ENCODE peak calls at places on chromosome 4, in five cellular contexts. G, N, Y, P and V are unnamed samples.

GRCh38 chr4:120692964-120693363 is 229.6 kb downstream of the PRDM5 start:
- DNase-seq in G (no peak), P (no peak), N (no peak), Y (no peak), V (peak)

GRCh38 chr4:182531555-182532162 is 288.5 kb downstream of the TENM3 start:
- DNase-seq in G (no peak), Y (no peak), P (no peak), N (no peak), V (no peak)

GRCh38 chr4:129839687-129840086 is 743.7 kb downstream of the C4orf33 start:
- DNase-seq in P (no peak), G (no peak), N (no peak), Y (no peak), V (peak)

GRCh38 chr4:47639531-47639930 is 154.5 kb downstream of the ATP10D start:
- DNase-seq in N (no peak), P (no peak), G (no peak), Y (no peak), V (no peak)

GRCh38 chr4:68344049-68344448 is 5.8 kb downstream of the YTHDC1 start:
- DNase-seq in Y (no peak), P (no peak), G (no peak), N (no peak), V (no peak)

GRCh38 chr4:95417531-95417930 is 131.2 kb downstream of the UNC5C start:
- DNase-seq in Y (no peak), G (no peak), P (no peak), N (no peak), V (no peak)

GRCh38 chr4:41573458-41574129 is 35.6 kb downstream of the LIMCH1 start:
- DNase-seq in G (no peak), N (no peak), Y (no peak), P (no peak), V (no peak)

GRCh38 chr4:3249681-3250437 is 900 bp downstream of the MSANTD1 start:
- DNase-seq in N (no peak), Y (peak), G (no peak), P (no peak), V (no peak)

GRCh38 chr4:107453231-107453630 is 266.8 kb downstream of the PAPSS1 start:
- DNase-seq in P (no peak), N (no peak), Y (no peak), G (no peak), V (no peak)

GRCh38 chr4:58451707-58452106 is 1341.5 kb upstream of the IGFBP7 start:
- DNase-seq in P (no peak), Y (no peak), G (no peak), N (no peak), V (no peak)

GRCh38 chr4:183333983-183334382 is 11.8 kb upstream of the CLDN24 start:
- DNase-seq in Y (no peak), P (no peak), G (no peak), N (no peak), V (no peak)

GRCh38 chr4:113657834-113658233 is 103.7 kb downstream of the CAMK2D start:
- DNase-seq in N (no peak), P (no peak), G (no peak), Y (no peak), V (no peak)

GRCh38 chr4:94338681-94339351 is 3.8 kb downstream of the HPGDS start:
- DNase-seq in G (no peak), N (no peak), P (no peak), Y (no peak), V (no peak)

GRCh38 chr4:152243890-152244595 is 291.8 kb downstream of the FBXW7 start:
- DNase-seq in N (no peak), P (peak), Y (peak), G (no peak), V (no peak)

GRCh38 chr4:76546282-76547166 is 111.5 kb downstream of the SHROOM3 start:
- DNase-seq in G (no peak), P (no peak), N (peak), Y (peak), V (peak)

GRCh38 chr4:128275351-128275750 is 12.3 kb downstream of the PGRMC2 start:
- DNase-seq in Y (no peak), G (no peak), P (no peak), N (no peak), V (no peak)

GRCh38 chr4:244471-244870 is 60.8 kb downstream of the ZNF732 start:
- DNase-seq in G (peak), Y (no peak), P (no peak), N (peak), V (no peak)

GRCh38 chr4:123856689-123857545 is 460.3 kb downstream of the SPRY1 start:
- DNase-seq in N (peak), Y (no peak), G (no peak), P (no peak), V (no peak)

GRCh38 chr4:24328711-24329110 is 255.6 kb downstream of the DHX15 start:
- DNase-seq in G (no peak), N (no peak), P (no peak), Y (no peak), V (peak)

GRCh38 chr4:183314806-183315205 is 5.3 kb downstream of the CLDN22 start:
- DNase-seq in N (no peak), Y (no peak), P (no peak), G (no peak), V (no peak)

GRCh38 chr4:5751073-5751917 is 40.3 kb downstream of the EVC start:
- DNase-seq in P (no peak), G (no peak), Y (no peak), N (peak), V (no peak)

GRCh38 chr4:177077572-177077971 is 232.1 kb upstream of the NEIL3 start:
- DNase-seq in G (no peak), N (no peak), P (no peak), Y (no peak), V (no peak)

GRCh38 chr4:27714073-27714472 is 853.4 kb downstream of the STIM2 start:
- DNase-seq in Y (no peak), G (no peak), P (no peak), N (no peak), V (no peak)

GRCh38 chr4:98976716-98977115 is 18.8 kb upstream of the METAP1 start:
- DNase-seq in Y (no peak), G (no peak), N (no peak), P (no peak), V (no peak)

GRCh38 chr4:87804871-87805270 is 5.5 kb downstream of the IBSP start:
- DNase-seq in P (no peak), G (no peak), N (no peak), Y (no peak), V (no peak)

GRCh38 chr4:52987401-52988056 is 125.4 kb downstream of the RASL11B start:
- DNase-seq in G (no peak), P (no peak), Y (no peak), N (no peak), V (peak)

GRCh38 chr4:64166365-64166764 is 242.9 kb downstream of the TECRL start:
- DNase-seq in P (no peak), N (no peak), G (no peak), Y (no peak), V (no peak)

GRCh38 chr4:113784497-113785254 is 23.1 kb upstream of the CAMK2D start:
- DNase-seq in Y (no peak), N (no peak), G (no peak), P (no peak), V (peak)

GRCh38 chr4:98873059-98873458 is 55.9 kb downstream of the EIF4E start:
- DNase-seq in Y (no peak), G (no peak), N (no peak), P (no peak), V (peak)

GRCh38 chr4:128716325-128716724 is 93.2 kb upstream of the JADE1 start:
- DNase-seq in N (no peak), Y (no peak), P (no peak), G (no peak), V (no peak)

GRCh38 chr4:48044298-48044697 is 27.7 kb downstream of the NIPAL1 start:
- DNase-seq in G (no peak), N (no peak), Y (no peak), P (no peak), V (no peak)

GRCh38 chr4:100095729-100096595 is 94.3 kb downstream of the DDIT4L start:
- DNase-seq in P (no peak), N (peak), G (peak), Y (peak), V (peak)

GRCh38 chr4:5215321-5215720 is 164.0 kb downstream of the STK32B start:
- DNase-seq in N (no peak), G (no peak), Y (no peak), P (no peak), V (no peak)

GRCh38 chr4:52659722-52660261 is 691 bp upstream of the USP46 start:
- DNase-seq in G (peak), Y (peak), N (peak), P (no peak), V (no peak)

GRCh38 chr4:185254434-185254833 is 45.0 kb downstream of the SNX25 start:
- DNase-seq in P (no peak), G (no peak), N (no peak), Y (no peak), V (no peak)

GRCh38 chr4:107931775-107932321 is 499 bp downstream of the CYP2U1 start:
- DNase-seq in P (no peak), N (no peak), G (peak), Y (peak), V (no peak)

GRCh38 chr4:124135409-124135813 is 577.1 kb downstream of the ANKRD50 start:
- DNase-seq in Y (no peak), N (no peak), G (no peak), P (no peak), V (peak)

GRCh38 chr4:82499705-82500104 is 62.1 kb downstream of the TMEM150C start:
- DNase-seq in G (no peak), P (no peak), Y (no peak), N (peak), V (no peak)

DNA sequence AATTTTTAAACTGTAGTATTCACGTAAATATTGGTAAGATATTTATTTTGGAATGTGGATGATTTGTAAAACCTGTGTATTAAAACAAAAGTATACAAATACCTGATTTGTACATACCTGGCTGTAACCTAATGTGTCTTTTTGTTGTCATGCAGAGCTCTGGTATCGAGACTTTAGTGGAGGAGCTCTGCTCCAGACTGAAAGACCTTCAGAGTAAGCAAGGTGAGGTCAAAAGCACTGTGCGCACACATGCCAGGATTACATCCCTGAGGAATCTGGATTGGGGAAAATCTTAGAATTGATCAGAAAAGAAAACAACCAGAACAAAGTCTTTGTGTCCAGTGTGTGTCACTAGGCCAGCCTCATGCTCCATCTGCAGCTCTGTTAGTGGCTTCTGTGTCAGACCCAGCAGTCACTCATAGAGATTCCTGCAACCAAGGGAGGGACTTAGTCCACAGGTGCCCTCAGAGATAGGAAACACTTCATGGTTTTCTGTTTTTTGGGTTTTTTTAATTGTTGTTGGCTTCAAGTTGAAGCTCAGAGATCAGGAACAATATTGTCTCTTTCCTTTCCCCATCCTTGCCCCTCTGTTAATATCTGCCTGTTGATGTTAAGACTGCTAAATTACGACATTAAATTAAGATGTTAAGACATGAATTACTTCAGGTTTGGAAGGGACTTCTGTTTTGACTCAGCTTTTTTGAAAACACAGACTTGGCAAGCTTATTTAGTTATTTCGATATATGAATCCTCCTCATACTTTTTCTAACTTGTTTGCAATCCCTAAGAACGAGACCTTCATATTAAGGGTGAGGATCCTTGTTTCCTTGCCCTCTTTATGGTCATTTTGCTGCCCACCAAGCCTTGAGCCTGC is 52.4 kb upstream of the TBC1D14 start:
- DNase-seq in G (no peak), N (no peak), Y (no peak), P (no peak), V (no peak)
- TF ChIP-seq CTCF in G (no peak), N (no peak), Y (no peak), P (no peak), V (no peak)

GRCh38 chr4:165288226-165288625 is 39.2 kb upstream of the MSMO1 start:
- DNase-seq in Y (no peak), P (no peak), N (no peak), G (no peak), V (no peak)

GRCh38 chr4:165293061-165293460 is 34.4 kb upstream of the MSMO1 start:
- DNase-seq in Y (no peak), P (no peak), N (no peak), G (no peak), V (no peak)

GRCh38 chr4:165293927-165294649 is 33.4 kb upstream of the MSMO1 start:
- DNase-seq in N (no peak), P (no peak), G (peak), Y (no peak), V (no peak)

GRCh38 chr4:165289429-165289785 is 38.1 kb upstream of the MSMO1 start:
- DNase-seq in N (no peak), P (no peak), Y (no peak), G (no peak), V (no peak)

GRCh38 chr4:165288639-165289428 is 38.6 kb upstream of the MSMO1 start:
- DNase-seq in Y (no peak), P (no peak), N (no peak), G (no peak), V (peak)
- TF ChIP-seq CTCF in Y (no peak), P (no peak), N (no peak), G (peak), V (no peak)

GRCh38 chr4:149371021-149371420 is 444.6 kb downstream of the IQCM start:
- DNase-seq in Y (peak), G (peak), P (no peak), N (peak), V (peak)
- TF ChIP-seq CTCF in Y (peak), G (peak), P (no peak), N (peak), V (peak)

DNA sequence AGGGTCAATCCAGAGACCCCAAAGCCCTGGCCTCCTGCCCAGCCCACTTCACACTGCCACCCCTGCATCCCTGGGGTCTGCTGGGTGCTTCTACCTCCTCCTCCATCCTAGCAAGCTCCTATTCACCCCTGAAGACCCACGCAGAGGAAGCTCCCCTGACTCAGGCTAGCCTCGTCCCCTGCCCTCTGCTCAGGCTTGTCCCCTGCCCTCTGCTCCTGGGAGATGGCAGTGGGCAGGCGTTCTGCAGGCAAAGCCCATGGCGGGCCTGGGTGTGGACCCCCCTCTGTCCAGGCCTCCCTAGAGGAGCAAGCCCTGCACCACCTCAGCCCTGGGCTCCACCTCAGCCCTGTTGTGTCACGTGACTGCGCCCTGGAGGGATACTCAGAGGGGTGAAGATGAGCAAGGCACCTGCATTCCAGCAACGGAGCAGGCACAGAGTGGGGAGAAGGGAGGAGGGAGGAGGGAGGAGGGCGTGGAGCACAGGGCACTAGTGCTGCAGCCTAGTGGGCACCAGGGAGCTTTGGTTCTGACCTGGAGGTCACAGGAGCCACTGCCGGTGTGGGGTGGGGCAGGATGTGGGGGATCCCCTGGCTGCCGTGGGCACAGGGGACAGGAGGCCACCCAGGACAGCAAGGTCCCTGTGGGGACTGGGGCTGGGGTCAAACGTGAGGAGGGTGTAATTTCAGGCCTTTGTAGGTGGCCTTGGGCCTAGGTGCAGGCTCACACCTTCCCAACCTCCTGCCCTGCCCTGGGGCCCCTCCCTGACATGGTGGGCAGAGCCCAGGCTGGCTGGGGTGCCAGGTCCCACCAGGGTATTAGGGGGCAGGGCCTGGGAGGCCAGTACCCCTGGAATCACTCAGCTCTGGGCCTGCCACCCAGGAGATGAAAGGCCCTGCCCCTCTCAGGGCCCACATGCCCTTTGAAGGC is 27.4 kb upstream of the FGFR3 start:
- DNase-seq in Y (no peak), P (no peak), N (peak), G (no peak), V (no peak)
- TF ChIP-seq CTCF in Y (no peak), P (no peak), N (no peak), G (no peak), V (no peak)

GRCh38 chr4:112031712-112032328 is 113.4 kb upstream of the FAM241A start:
- DNase-seq in P (no peak), G (peak), Y (no peak), N (peak), V (peak)
- TF ChIP-seq CTCF in P (peak), G (peak), Y (peak), N (peak), V (peak)

GRCh38 chr4:13097971-13098370 is 386.2 kb downstream of the RAB28 start:
- DNase-seq in P (no peak), N (no peak), Y (no peak), G (no peak), V (no peak)

GRCh38 chr4:13108096-13108495 is 376.0 kb downstream of the RAB28 start:
- DNase-seq in Y (no peak), N (no peak), P (no peak), G (no peak), V (no peak)

GRCh38 chr4:13102344-13102743 is 381.8 kb downstream of the RAB28 start:
- DNase-seq in P (no peak), G (no peak), Y (no peak), N (no peak), V (no peak)

DNA sequence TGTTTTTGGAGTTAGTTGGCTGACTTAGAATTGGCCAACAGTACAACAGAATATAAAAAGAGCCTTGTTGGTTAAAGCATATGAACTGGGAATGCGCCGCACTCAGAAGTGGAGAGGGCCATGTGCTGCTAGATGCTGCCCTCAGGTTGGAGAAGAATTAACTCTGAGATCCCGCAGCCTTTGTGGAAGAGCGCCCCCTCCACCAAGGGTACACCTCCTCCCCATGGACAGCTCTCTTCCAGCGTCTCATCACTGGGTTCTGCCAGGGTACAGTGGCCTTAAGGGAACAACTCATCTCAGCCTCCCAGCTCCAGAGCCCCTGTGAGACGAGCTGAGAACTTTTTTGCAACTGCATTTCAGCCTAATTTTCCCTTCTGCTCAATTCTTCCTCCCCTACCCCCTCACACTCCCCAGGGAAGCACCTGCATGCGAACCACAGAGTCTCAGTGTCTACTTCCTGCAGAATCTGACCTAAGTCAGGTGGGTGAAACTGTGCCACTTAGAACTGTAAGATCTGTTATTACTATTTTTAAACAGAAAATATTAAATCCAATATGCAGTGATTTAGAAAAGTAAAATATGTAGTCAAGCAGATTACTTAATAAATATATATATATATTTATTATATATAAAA is 380.6 kb downstream of the RAB28 start:
- DNase-seq in N (peak), P (no peak), G (no peak), Y (no peak), V (no peak)
- TF ChIP-seq CTCF in N (peak), P (no peak), G (no peak), Y (no peak), V (no peak)

GRCh38 chr4:77578145-77578544 is 27.5 kb upstream of the CXCL13 start:
- DNase-seq in N (peak), Y (no peak), P (no peak), G (no peak), V (no peak)
- TF ChIP-seq CTCF in N (peak), Y (no peak), P (no peak), G (peak), V (no peak)

DNA sequence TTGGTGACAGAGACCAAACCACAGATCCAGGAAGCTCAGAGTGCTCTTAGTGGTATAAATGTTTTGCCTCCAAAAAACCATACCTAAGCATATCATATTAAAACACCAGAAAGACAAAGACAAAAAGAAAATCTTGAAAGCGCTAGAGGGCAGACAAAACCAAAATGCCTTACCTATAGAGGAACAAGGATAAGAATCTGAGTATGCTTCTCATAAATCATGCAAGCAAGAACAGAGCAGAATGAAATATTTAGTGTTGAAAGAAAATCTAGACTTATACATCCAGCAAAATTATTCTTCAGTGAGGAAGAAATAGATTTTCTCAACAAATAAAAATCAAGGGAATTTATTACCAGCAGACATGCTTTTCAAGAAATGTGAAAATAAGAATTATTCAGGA is 941.0 kb upstream of the INTU start:
- DNase-seq in Y (no peak), G (no peak), N (no peak), P (no peak), V (no peak)
- TF ChIP-seq CTCF in Y (no peak), G (no peak), N (no peak), P (no peak), V (no peak)

GRCh38 chr4:117134386-117134785 is 49.0 kb upstream of the TRAM1L1 start:
- DNase-seq in N (peak), P (no peak), Y (no peak), G (no peak), V (peak)
- TF ChIP-seq CTCF in N (peak), P (no peak), Y (peak), G (peak), V (peak)